ENCODE peak calls at places on chromosomes 6 and 20, in five cellular contexts. One of them, this sample, is unnamed.

GRCh38 chr6:35053701-35054100 is 87.4 kb downstream of the TCP11 start:
- DNase-seq in K562: no peak
- DNase-seq in A549: no peak
- DNase-seq in GM12878: no peak
- DNase-seq in IMR-90: no peak
- DNase-seq in this sample: no peak

GRCh38 chr6:154653385-154653784 is 79.8 kb upstream of the SCAF8 start:
- DNase-seq in GM12878: no peak
- DNase-seq in K562: no peak
- DNase-seq in A549: no peak
- DNase-seq in IMR-90: no peak
- DNase-seq in this sample: no peak

GRCh38 chr6:6738108-6738507 is 149.6 kb downstream of the LY86 start:
- DNase-seq in K562: no peak
- DNase-seq in A549: no peak
- DNase-seq in GM12878: no peak
- DNase-seq in IMR-90: no peak
- DNase-seq in this sample: no peak

GRCh38 chr20:2757001-2757400 is 43.4 kb downstream of the CPXM1 start:
- DNase-seq in A549: no peak
- DNase-seq in GM12878: no peak
- DNase-seq in IMR-90: no peak
- DNase-seq in K562: no peak
- DNase-seq in this sample: no peak

GRCh38 chr6:56851541-56852248 is 103.2 kb upstream of the BEND6 start:
- DNase-seq in GM12878: peak; percentile 89
- DNase-seq in IMR-90: peak; percentile 89
- DNase-seq in K562: peak; percentile 55
- DNase-seq in A549: peak; percentile 65
- DNase-seq in this sample: peak; percentile 66

GRCh38 chr6:19433101-19433500 is 404.1 kb upstream of the ID4 start:
- DNase-seq in IMR-90: no peak
- DNase-seq in GM12878: no peak
- DNase-seq in K562: no peak
- DNase-seq in A549: no peak
- DNase-seq in this sample: no peak

GRCh38 chr20:38640486-38640885 is 38.9 kb downstream of the ARHGAP40 start:
- DNase-seq in GM12878: no peak
- DNase-seq in A549: no peak
- DNase-seq in IMR-90: no peak
- DNase-seq in K562: no peak
- DNase-seq in this sample: no peak

GRCh38 chr6:47146426-47147174 is 104.5 kb upstream of the ADGRF1 start:
- DNase-seq in K562: no peak
- DNase-seq in IMR-90: peak; percentile 43
- DNase-seq in A549: no peak
- DNase-seq in GM12878: no peak
- DNase-seq in this sample: no peak

GRCh38 chr20:59678286-59678685 is 73.9 kb downstream of the PHACTR3 start:
- DNase-seq in A549: no peak
- DNase-seq in K562: no peak
- DNase-seq in GM12878: no peak
- DNase-seq in IMR-90: no peak
- DNase-seq in this sample: no peak

GRCh38 chr6:109718991-109719390 is 27.9 kb downstream of the FIG4 start:
- DNase-seq in IMR-90: peak; percentile 34
- DNase-seq in GM12878: no peak
- DNase-seq in A549: no peak
- DNase-seq in K562: no peak
- DNase-seq in this sample: no peak

GRCh38 chr6:155530219-155530834 is 74.7 kb upstream of the NOX3 start:
- DNase-seq in GM12878: no peak
- DNase-seq in K562: peak; percentile 19
- DNase-seq in IMR-90: peak; percentile 60
- DNase-seq in A549: peak; percentile 41
- DNase-seq in this sample: peak; percentile 44

GRCh38 chr6:128327890-128328289 is 192.5 kb downstream of the PTPRK start:
- DNase-seq in GM12878: no peak
- DNase-seq in K562: peak; percentile 7
- DNase-seq in IMR-90: peak; percentile 16
- DNase-seq in A549: peak; percentile 19
- DNase-seq in this sample: peak; percentile 1

GRCh38 chr6:34560366-34561226 is 4.5 kb upstream of the SPDEF start:
- DNase-seq in A549: no peak
- DNase-seq in IMR-90: peak; percentile 75
- DNase-seq in GM12878: no peak
- DNase-seq in K562: peak; percentile 99
- DNase-seq in this sample: peak; percentile 66

GRCh38 chr20:4041748-4042411 is 26.5 kb upstream of the RNF24 start:
- DNase-seq in A549: peak; percentile 84
- DNase-seq in GM12878: no peak
- DNase-seq in K562: peak; percentile 83
- DNase-seq in IMR-90: peak; percentile 89
- DNase-seq in this sample: no peak

GRCh38 chr6:118710616-118711015 is 59.2 kb upstream of the CEP85L start:
- DNase-seq in K562: no peak
- DNase-seq in IMR-90: no peak
- DNase-seq in A549: no peak
- DNase-seq in GM12878: no peak
- DNase-seq in this sample: no peak

DNA sequence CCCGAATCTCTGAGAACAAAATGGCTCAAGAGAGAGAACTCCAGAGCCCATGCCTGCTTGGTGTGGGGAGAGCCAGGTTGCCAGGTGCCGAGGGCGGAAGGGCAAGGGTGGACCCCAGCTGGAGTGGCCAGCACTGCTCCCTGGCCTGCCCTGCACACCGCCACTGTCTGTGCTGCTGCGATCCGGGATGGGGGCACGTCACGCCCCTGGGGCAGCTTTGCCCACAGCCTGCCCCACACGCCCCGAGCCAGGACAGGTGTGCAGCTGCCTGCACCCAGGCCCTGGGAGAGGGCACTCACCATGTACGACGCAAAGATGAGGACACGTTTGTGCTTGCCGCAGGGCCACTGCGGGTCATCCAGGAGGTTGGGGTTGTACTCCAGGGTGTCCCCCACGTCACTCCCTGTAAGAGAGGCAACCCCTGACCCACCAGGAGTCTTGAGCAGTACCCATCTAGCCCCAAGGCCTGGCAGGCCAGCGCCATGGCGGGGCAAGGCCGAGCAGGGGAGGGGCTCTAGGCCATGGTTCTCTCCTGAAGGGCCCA is 5.8 kb downstream of the RPS21 start:
- DNase-seq in A549: no peak
- DNase-seq in IMR-90: no peak
- DNase-seq in GM12878: no peak
- DNase-seq in K562: no peak
- DNase-seq in this sample: no peak
- TF ChIP-seq RCOR1 in A549: no peak
- TF ChIP-seq RCOR1 in IMR-90: no peak
- TF ChIP-seq RCOR1 in GM12878: no peak
- TF ChIP-seq RCOR1 in K562: no peak
- TF ChIP-seq RCOR1 in this sample: no peak

GRCh38 chr6:71419217-71419953 is 130.8 kb downstream of the OGFRL1 start:
- DNase-seq in K562: no peak
- DNase-seq in A549: no peak
- DNase-seq in IMR-90: peak; percentile 19
- DNase-seq in GM12878: no peak
- DNase-seq in this sample: no peak
- TF ChIP-seq RCOR1 in K562: no peak
- TF ChIP-seq RCOR1 in A549: no peak
- TF ChIP-seq RCOR1 in IMR-90: no peak
- TF ChIP-seq RCOR1 in GM12878: no peak
- TF ChIP-seq RCOR1 in this sample: no peak

GRCh38 chr20:14707865-14708574 is 370.6 kb upstream of the FLRT3 start:
- DNase-seq in K562: no peak
- DNase-seq in A549: no peak
- DNase-seq in IMR-90: no peak
- DNase-seq in GM12878: no peak
- DNase-seq in this sample: no peak
- TF ChIP-seq RCOR1 in K562: no peak
- TF ChIP-seq RCOR1 in A549: no peak
- TF ChIP-seq RCOR1 in IMR-90: no peak
- TF ChIP-seq RCOR1 in GM12878: no peak
- TF ChIP-seq RCOR1 in this sample: no peak

DNA sequence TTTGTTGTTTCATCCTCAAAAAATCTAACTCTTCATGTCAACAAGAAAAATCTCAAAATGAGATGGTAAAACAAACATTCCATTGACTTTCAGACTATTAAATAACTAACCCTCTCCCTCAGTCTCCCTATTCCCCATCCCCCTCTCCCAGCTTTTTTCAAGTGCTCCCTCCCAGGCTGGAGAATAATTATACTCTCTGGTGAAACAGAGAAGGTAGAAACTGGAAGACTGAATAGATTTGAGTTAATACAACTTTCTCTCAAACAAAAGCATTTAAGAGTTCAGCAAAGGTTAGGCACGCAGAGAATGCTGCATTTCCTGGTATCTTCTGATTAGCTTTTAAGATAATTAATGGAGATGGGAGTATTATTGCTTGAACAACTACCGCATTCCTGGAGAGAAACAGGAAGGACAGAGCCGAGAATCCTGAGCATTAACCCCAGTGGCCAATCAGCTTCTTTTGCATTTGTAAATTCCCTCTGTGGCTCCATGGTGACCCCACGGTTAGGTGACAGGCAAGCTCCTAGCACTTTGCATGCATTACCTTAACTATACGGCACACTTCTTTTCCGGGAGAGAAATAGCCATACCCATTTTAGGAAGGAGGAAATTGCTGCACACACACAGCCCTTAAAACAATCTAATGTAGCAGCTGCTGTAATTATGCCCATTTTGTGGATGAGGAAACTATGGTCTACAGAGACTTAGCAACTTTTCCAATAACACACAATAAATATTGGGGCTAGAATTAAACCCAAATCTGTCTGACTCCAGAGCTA is 170.1 kb downstream of the CD24 start:
- DNase-seq in A549: no peak
- DNase-seq in K562: no peak
- DNase-seq in GM12878: no peak
- DNase-seq in IMR-90: no peak
- DNase-seq in this sample: no peak
- TF ChIP-seq RCOR1 in A549: no peak
- TF ChIP-seq RCOR1 in K562: no peak
- TF ChIP-seq RCOR1 in GM12878: no peak
- TF ChIP-seq RCOR1 in IMR-90: no peak
- TF ChIP-seq RCOR1 in this sample: no peak

GRCh38 chr20:42938486-42939205 is 251.1 kb downstream of the PTPRT start:
- DNase-seq in IMR-90: no peak
- DNase-seq in GM12878: no peak
- DNase-seq in A549: no peak
- DNase-seq in K562: no peak
- DNase-seq in this sample: no peak
- TF ChIP-seq RCOR1 in IMR-90: no peak
- TF ChIP-seq RCOR1 in GM12878: no peak
- TF ChIP-seq RCOR1 in A549: no peak
- TF ChIP-seq RCOR1 in K562: no peak
- TF ChIP-seq RCOR1 in this sample: no peak